ENCODE peak calls at places on chromosomes 12 and 14, in seven cellular contexts. T is cerebellum; F is neuronal stem cell; Y is H7; B is stimulated activated CD8-positive, alpha-beta memory T cell treated with anti-CD3 and anti-CD28 coated beads, Interleukin-7, amount 100 ng/mL, for 1 hour; J is kidney epithelial cell; R is aorta. L is an unnamed sample.

GRCh38 chr14:91230363-91231035 is 14.0 kb downstream of the GPR68 start:
- DNase-seq in T (peak; percentile 69), B (no peak), F (no peak), J (no peak), Y (no peak), R (no peak), L (no peak)

GRCh38 chr12:65853489-65854157 is 29.3 kb downstream of the HMGA2 start:
- DNase-seq in T (no peak), F (no peak), B (no peak), Y (no peak), J (no peak), R (no peak), L (no peak)

GRCh38 chr12:104469523-104469922 is 12.8 kb downstream of the CHST11 start:
- DNase-seq in B (no peak), R (no peak), F (no peak), J (no peak), T (no peak), Y (no peak), L (no peak)

GRCh38 chr14:36241183-36241582 is 64.7 kb upstream of the PTCSC3 start:
- DNase-seq in B (no peak), J (no peak), F (no peak), Y (no peak), R (no peak), T (no peak), L (no peak)

GRCh38 chr12:19288603-19289244 is 150.6 kb upstream of the AEBP2 start:
- DNase-seq in Y (peak; percentile 36), T (peak; percentile 33), J (no peak), R (no peak), B (no peak), F (peak; percentile 6), L (no peak)

GRCh38 chr14:52033131-52033642 is 35.7 kb downstream of the NID2 start:
- DNase-seq in F (no peak), J (no peak), R (no peak), Y (no peak), B (no peak), T (no peak), L (no peak)

GRCh38 chr12:89709157-89709993 is 737 bp upstream of the ATP2B1 start:
- DNase-seq in B (peak; percentile 99), T (peak; percentile 97), J (peak; percentile 91), R (peak; percentile 100), F (peak; percentile 98), Y (peak; percentile 97), L (peak; percentile 98)

GRCh38 chr12:127060933-127061332 is 1206.0 kb upstream of the TMEM132C start:
- DNase-seq in B (no peak), Y (no peak), F (no peak), T (no peak), J (no peak), R (no peak), L (no peak)

GRCh38 chr12:14567311-14568195 is at the start of gene PLBD1:
- DNase-seq in F (peak; percentile 39), T (peak; percentile 12), R (peak; percentile 88), Y (peak; percentile 86), J (no peak), B (no peak), L (peak; percentile 37)

GRCh38 chr12:65779091-65779642 is 45.1 kb upstream of the HMGA2 start:
- DNase-seq in R (no peak), B (no peak), F (peak; percentile 12), J (peak; percentile 31), Y (no peak), T (no peak), L (no peak)

GRCh38 chr12:80356092-80356491 is 87.9 kb upstream of the PTPRQ start:
- DNase-seq in F (no peak), Y (no peak), R (no peak), B (no peak), J (no peak), T (no peak), L (no peak)

GRCh38 chr14:65079788-65080187 is 22.5 kb downstream of the MAX start:
- DNase-seq in J (no peak), F (no peak), R (no peak), Y (no peak), T (no peak), B (no peak), L (no peak)

GRCh38 chr12:103626498-103626897 is 39.4 kb downstream of the STAB2 start:
- DNase-seq in J (peak; percentile 59), T (peak; percentile 77), F (peak; percentile 8), R (no peak), B (no peak), Y (peak; percentile 17), L (no peak)

GRCh38 chr12:109711596-109712461 is 1.8 kb upstream of the FAM222A start:
- DNase-seq in F (no peak), J (no peak), B (no peak), Y (peak; percentile 81), T (no peak), R (peak; percentile 77), L (no peak)

GRCh38 chr12:120235369-120236123 is 30.0 kb downstream of the PXN start:
- DNase-seq in Y (peak; percentile 82), R (no peak), T (no peak), J (no peak), B (no peak), F (no peak), L (no peak)

GRCh38 chr12:46450279-46450748 is 77.7 kb upstream of the SLC38A2 start:
- DNase-seq in F (no peak), Y (no peak), R (peak; percentile 88), T (no peak), B (no peak), J (no peak), L (no peak)

GRCh38 chr12:66329941-66330340 is 27.6 kb downstream of the HELB start:
- DNase-seq in B (no peak), F (no peak), J (no peak), Y (no peak), R (no peak), T (no peak), L (no peak)

GRCh38 chr12:70484464-70484863 is 118.4 kb downstream of the KCNMB4 start:
- DNase-seq in R (no peak), Y (no peak), F (no peak), B (no peak), J (no peak), T (no peak), L (no peak)

GRCh38 chr14:92549853-92550244 is 36.3 kb downstream of the RIN3 start:
- DNase-seq in Y (no peak), R (peak; percentile 89), F (no peak), T (no peak), B (no peak), J (no peak), L (no peak)

GRCh38 chr14:22994762-22995275 is 12.5 kb upstream of the AJUBA start:
- DNase-seq in T (no peak), B (no peak), Y (peak; percentile 71), F (no peak), R (no peak), J (no peak), L (no peak)

GRCh38 chr12:132561784-132562156 is 48.6 kb downstream of the LRCOL1 start:
- DNase-seq in Y (peak; percentile 96), R (no peak), J (no peak), F (no peak), B (no peak), T (no peak), L (peak; percentile 50)

GRCh38 chr14:99201351-99202073 is 70.5 kb downstream of the BCL11B start:
- DNase-seq in B (no peak), J (no peak), T (no peak), Y (peak; percentile 82), R (no peak), F (no peak), L (no peak)

GRCh38 chr14:48253020-48253419 is 577.6 kb upstream of the MDGA2 start:
- DNase-seq in R (no peak), T (no peak), B (no peak), J (no peak), Y (no peak), F (no peak), L (no peak)

GRCh38 chr14:50363734-50364113 is 33.0 kb downstream of the CDKL1 start:
- DNase-seq in T (no peak), F (no peak), R (no peak), B (no peak), J (no peak), Y (no peak), L (no peak)

GRCh38 chr12:29743801-29744200 is 39.9 kb downstream of the TMTC1 start:
- DNase-seq in Y (peak; percentile 12), B (no peak), J (no peak), R (no peak), T (no peak), F (no peak), L (no peak)

GRCh38 chr12:127223011-127223410 is 1044.0 kb upstream of the TMEM132C start:
- DNase-seq in Y (no peak), T (no peak), J (no peak), F (no peak), R (no peak), B (no peak), L (no peak)

GRCh38 chr12:105677672-105678071 is 347.2 kb downstream of the C12orf75 start:
- DNase-seq in B (no peak), J (no peak), F (no peak), Y (no peak), R (no peak), T (no peak), L (no peak)

GRCh38 chr14:22850944-22851790 is 14.8 kb downstream of the MMP14 start:
- DNase-seq in T (peak; percentile 33), R (peak; percentile 98), Y (peak; percentile 38), J (peak; percentile 76), B (no peak), F (no peak), L (peak; percentile 48)

L was measured in endothelial cell.